ENCODE peak calls at places on chromosome 9, in five cellular contexts. One of them, this sample, is unnamed.

GRCh38 chr9:136923881-136924280 is 20.7 kb downstream of the FBXW5 start:
- DNase-seq in GM12865: no peak
- DNase-seq in endodermal cell: no peak
- DNase-seq in Calu3: no peak
- DNase-seq in AG09319: no peak
- DNase-seq in this sample: no peak

GRCh38 chr9:72540348-72540873 is 19.0 kb downstream of the TMC1 start:
- DNase-seq in GM12865: no peak
- DNase-seq in endodermal cell: no peak
- DNase-seq in Calu3: no peak
- DNase-seq in AG09319: peak
- DNase-seq in this sample: no peak

GRCh38 chr9:123265833-123266232 is 2.6 kb downstream of the STRBP start:
- DNase-seq in GM12865: peak
- DNase-seq in endodermal cell: no peak
- DNase-seq in Calu3: no peak
- DNase-seq in AG09319: no peak
- DNase-seq in this sample: no peak

GRCh38 chr9:94054731-94055130 is 29.5 kb upstream of the PTPDC1 start:
- DNase-seq in GM12865: no peak
- DNase-seq in endodermal cell: no peak
- DNase-seq in Calu3: no peak
- DNase-seq in AG09319: no peak
- DNase-seq in this sample: no peak

GRCh38 chr9:87102131-87102530 is 154.8 kb upstream of the GAS1 start:
- DNase-seq in GM12865: no peak
- DNase-seq in endodermal cell: no peak
- DNase-seq in Calu3: no peak
- DNase-seq in AG09319: no peak
- DNase-seq in this sample: no peak

GRCh38 chr9:89576404-89576824 is 28.4 kb upstream of the GADD45G start:
- DNase-seq in GM12865: peak
- DNase-seq in endodermal cell: no peak
- DNase-seq in Calu3: no peak
- DNase-seq in AG09319: peak
- DNase-seq in this sample: no peak

GRCh38 chr9:82410306-82410705 is 421.7 kb downstream of the SPATA31D1 start:
- DNase-seq in GM12865: peak
- DNase-seq in endodermal cell: no peak
- DNase-seq in Calu3: peak
- DNase-seq in AG09319: no peak
- DNase-seq in this sample: no peak

GRCh38 chr9:99249619-99250018 is 27.5 kb downstream of the SEC61B start:
- DNase-seq in GM12865: peak
- DNase-seq in endodermal cell: peak
- DNase-seq in Calu3: no peak
- DNase-seq in AG09319: no peak
- DNase-seq in this sample: no peak

GRCh38 chr9:136858844-136859757 is 7.0 kb downstream of the MAMDC4 start:
- DNase-seq in GM12865: no peak
- DNase-seq in endodermal cell: peak
- DNase-seq in Calu3: peak
- DNase-seq in AG09319: no peak
- DNase-seq in this sample: no peak

GRCh38 chr9:129317179-129318011 is 139.3 kb upstream of the IER5L start:
- DNase-seq in GM12865: peak
- DNase-seq in endodermal cell: peak
- DNase-seq in Calu3: peak
- DNase-seq in AG09319: no peak
- DNase-seq in this sample: no peak

GRCh38 chr9:8732367-8733075 is 932.9 kb upstream of the DMAC1 start:
- DNase-seq in GM12865: no peak
- DNase-seq in endodermal cell: no peak
- DNase-seq in Calu3: no peak
- DNase-seq in AG09319: no peak
- DNase-seq in this sample: no peak

GRCh38 chr9:78292716-78293497 is 4.0 kb upstream of the PSAT1 start:
- DNase-seq in GM12865: no peak
- DNase-seq in endodermal cell: peak
- DNase-seq in Calu3: no peak
- DNase-seq in AG09319: no peak
- DNase-seq in this sample: no peak

GRCh38 chr9:33510264-33511183 is 13.5 kb upstream of the ANKRD18B start:
- DNase-seq in GM12865: peak
- DNase-seq in endodermal cell: peak
- DNase-seq in Calu3: peak
- DNase-seq in AG09319: no peak
- DNase-seq in this sample: peak

GRCh38 chr9:114718801-114719221 is 36.8 kb upstream of the TEX48 start:
- DNase-seq in GM12865: peak
- DNase-seq in endodermal cell: peak
- DNase-seq in Calu3: peak
- DNase-seq in AG09319: no peak
- DNase-seq in this sample: no peak

GRCh38 chr9:89870207-89870606 is 265.4 kb downstream of the GADD45G start:
- DNase-seq in GM12865: no peak
- DNase-seq in endodermal cell: no peak
- DNase-seq in Calu3: no peak
- DNase-seq in AG09319: no peak
- DNase-seq in this sample: no peak

GRCh38 chr9:112777914-112778313 is 27.4 kb downstream of the SNX30 start:
- DNase-seq in GM12865: peak
- DNase-seq in endodermal cell: no peak
- DNase-seq in Calu3: no peak
- DNase-seq in AG09319: no peak
- DNase-seq in this sample: no peak

GRCh38 chr9:87716141-87716540 is 9.8 kb upstream of the CTSL start:
- DNase-seq in GM12865: no peak
- DNase-seq in endodermal cell: no peak
- DNase-seq in Calu3: no peak
- DNase-seq in AG09319: no peak
- DNase-seq in this sample: no peak

GRCh38 chr9:131395027-131395744 is 1.3 kb downstream of the PRRC2B start:
- DNase-seq in GM12865: peak
- DNase-seq in endodermal cell: peak
- DNase-seq in Calu3: no peak
- DNase-seq in AG09319: no peak
- DNase-seq in this sample: no peak

GRCh38 chr9:121830441-121831140 is 179.2 kb downstream of the DAB2IP start:
- DNase-seq in GM12865: no peak
- DNase-seq in endodermal cell: peak
- DNase-seq in Calu3: no peak
- DNase-seq in AG09319: no peak
- DNase-seq in this sample: no peak

GRCh38 chr9:4415281-4415680 is 75.0 kb upstream of the SLC1A1 start:
- DNase-seq in GM12865: no peak
- DNase-seq in endodermal cell: no peak
- DNase-seq in Calu3: no peak
- DNase-seq in AG09319: no peak
- DNase-seq in this sample: no peak

GRCh38 chr9:133449760-133450159 is 10.0 kb upstream of the CACFD1 start:
- DNase-seq in GM12865: no peak
- DNase-seq in endodermal cell: peak
- DNase-seq in Calu3: peak
- DNase-seq in AG09319: no peak
- DNase-seq in this sample: no peak

GRCh38 chr9:135043345-135043744 is 44.1 kb upstream of the OLFM1 start:
- DNase-seq in GM12865: no peak
- DNase-seq in endodermal cell: no peak
- DNase-seq in Calu3: no peak
- DNase-seq in AG09319: no peak
- DNase-seq in this sample: no peak

GRCh38 chr9:133833388-133834025 is 95.4 kb upstream of the SARDH start:
- DNase-seq in GM12865: no peak
- DNase-seq in endodermal cell: no peak
- DNase-seq in Calu3: no peak
- DNase-seq in AG09319: no peak
- DNase-seq in this sample: no peak

GRCh38 chr9:131524578-131525315 is 6.3 kb downstream of the UCK1 start:
- DNase-seq in GM12865: no peak
- DNase-seq in endodermal cell: peak
- DNase-seq in Calu3: no peak
- DNase-seq in AG09319: no peak
- DNase-seq in this sample: no peak

DNA sequence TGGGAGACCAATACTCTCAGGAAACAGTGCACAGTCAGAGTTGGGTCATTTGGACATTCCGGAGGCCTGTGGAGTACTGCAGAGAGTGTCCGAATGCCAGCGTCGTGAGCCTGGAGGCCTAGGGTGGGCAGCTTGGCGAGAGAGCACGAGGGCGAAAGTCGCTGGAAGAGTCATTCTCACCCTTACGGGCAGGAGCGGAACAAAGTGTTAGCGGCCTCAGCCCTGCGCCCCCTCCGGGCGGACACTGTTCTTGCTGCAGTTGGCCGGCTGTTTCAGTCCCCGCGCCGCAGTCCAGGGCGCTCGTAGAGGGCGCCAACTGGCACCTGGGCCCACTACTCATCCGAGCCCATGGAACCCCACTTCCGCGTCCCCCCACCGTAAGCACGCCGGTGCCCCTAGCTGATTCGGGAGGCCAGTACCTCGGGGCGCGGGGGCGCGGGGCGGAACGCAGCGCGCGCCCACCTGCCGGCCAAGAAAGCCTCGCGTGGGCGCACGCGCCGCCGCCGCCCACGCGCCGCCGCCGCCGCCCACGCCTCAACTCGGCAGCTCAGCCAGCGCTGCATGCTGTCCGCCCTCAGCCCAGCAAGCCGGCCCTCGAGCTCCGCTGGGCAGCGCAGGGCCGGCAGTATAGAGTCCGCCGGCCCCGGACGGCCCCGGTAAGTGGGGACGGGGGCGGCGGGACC is 99.7 kb upstream of the CCL21 start:
- DNase-seq in GM12865: no peak
- DNase-seq in endodermal cell: peak
- DNase-seq in Calu3: no peak
- DNase-seq in AG09319: no peak
- DNase-seq in this sample: peak
- TF ChIP-seq CTCF in GM12865: no peak
- TF ChIP-seq CTCF in endodermal cell: peak
- TF ChIP-seq CTCF in Calu3: no peak
- TF ChIP-seq CTCF in AG09319: peak
- TF ChIP-seq CTCF in this sample: peak

GRCh38 chr9:12702160-12702758 is 9.1 kb downstream of the TYRP1 start:
- DNase-seq in GM12865: no peak
- DNase-seq in endodermal cell: peak
- DNase-seq in Calu3: peak
- DNase-seq in AG09319: peak
- DNase-seq in this sample: peak
- TF ChIP-seq CTCF in GM12865: no peak
- TF ChIP-seq CTCF in endodermal cell: peak
- TF ChIP-seq CTCF in Calu3: peak
- TF ChIP-seq CTCF in AG09319: peak
- TF ChIP-seq CTCF in this sample: peak

DNA sequence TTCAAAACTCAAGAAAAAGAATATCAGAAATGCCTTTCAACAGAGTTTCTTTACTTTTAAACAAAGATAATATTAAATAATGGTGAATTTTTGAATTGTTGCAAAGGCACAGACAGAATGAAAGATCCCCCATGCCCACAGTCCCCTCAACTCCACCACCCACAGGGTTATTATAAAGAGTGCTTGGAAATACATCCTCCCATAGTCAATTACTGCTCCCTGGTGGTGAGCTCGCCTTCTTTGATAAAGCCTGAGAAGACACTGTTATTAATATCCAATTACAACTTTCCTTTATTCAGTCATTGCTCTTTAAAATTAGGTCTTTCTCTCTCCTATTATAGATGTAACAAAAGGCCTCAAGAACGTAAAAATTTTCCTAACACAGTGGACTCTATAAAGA is 490.2 kb upstream of the RORB start:
- DNase-seq in GM12865: no peak
- DNase-seq in endodermal cell: peak
- DNase-seq in Calu3: no peak
- DNase-seq in AG09319: no peak
- DNase-seq in this sample: no peak
- TF ChIP-seq CTCF in GM12865: no peak
- TF ChIP-seq CTCF in endodermal cell: peak
- TF ChIP-seq CTCF in Calu3: no peak
- TF ChIP-seq CTCF in AG09319: peak
- TF ChIP-seq CTCF in this sample: no peak

DNA sequence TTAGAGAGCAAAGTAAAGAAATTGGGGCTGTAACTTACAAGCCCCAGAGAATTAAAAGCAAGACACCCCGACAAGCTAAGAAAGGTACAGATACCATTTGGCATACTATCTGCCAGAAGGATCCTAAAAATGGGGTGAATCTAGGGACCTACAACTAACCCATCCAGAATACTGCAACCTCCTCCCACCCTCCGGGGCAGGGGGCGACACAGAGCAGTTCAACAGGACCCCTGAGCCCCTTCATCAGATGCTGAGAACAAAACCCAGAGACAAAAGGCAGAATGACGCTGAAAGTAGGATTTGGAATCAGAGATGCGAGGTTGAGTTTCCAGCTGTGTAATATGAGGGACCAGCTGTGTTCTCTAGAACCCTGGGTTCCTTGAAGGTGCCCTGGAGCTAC is 71.2 kb downstream of the EPB41L4B start:
- DNase-seq in GM12865: no peak
- DNase-seq in endodermal cell: peak
- DNase-seq in Calu3: no peak
- DNase-seq in AG09319: no peak
- DNase-seq in this sample: peak
- TF ChIP-seq CTCF in GM12865: no peak
- TF ChIP-seq CTCF in endodermal cell: peak
- TF ChIP-seq CTCF in Calu3: no peak
- TF ChIP-seq CTCF in AG09319: no peak
- TF ChIP-seq CTCF in this sample: no peak

GRCh38 chr9:97956365-97956764 is 18.4 kb upstream of the HEMGN start:
- DNase-seq in GM12865: no peak
- DNase-seq in endodermal cell: no peak
- DNase-seq in Calu3: no peak
- DNase-seq in AG09319: no peak
- DNase-seq in this sample: no peak

GRCh38 chr9:97959585-97959984 is 21.6 kb upstream of the HEMGN start:
- DNase-seq in GM12865: no peak
- DNase-seq in endodermal cell: no peak
- DNase-seq in Calu3: no peak
- DNase-seq in AG09319: no peak
- DNase-seq in this sample: no peak

GRCh38 chr9:97958812-97959511 is 21.0 kb upstream of the HEMGN start:
- DNase-seq in GM12865: no peak
- DNase-seq in endodermal cell: no peak
- DNase-seq in Calu3: no peak
- DNase-seq in AG09319: no peak
- DNase-seq in this sample: no peak

DNA sequence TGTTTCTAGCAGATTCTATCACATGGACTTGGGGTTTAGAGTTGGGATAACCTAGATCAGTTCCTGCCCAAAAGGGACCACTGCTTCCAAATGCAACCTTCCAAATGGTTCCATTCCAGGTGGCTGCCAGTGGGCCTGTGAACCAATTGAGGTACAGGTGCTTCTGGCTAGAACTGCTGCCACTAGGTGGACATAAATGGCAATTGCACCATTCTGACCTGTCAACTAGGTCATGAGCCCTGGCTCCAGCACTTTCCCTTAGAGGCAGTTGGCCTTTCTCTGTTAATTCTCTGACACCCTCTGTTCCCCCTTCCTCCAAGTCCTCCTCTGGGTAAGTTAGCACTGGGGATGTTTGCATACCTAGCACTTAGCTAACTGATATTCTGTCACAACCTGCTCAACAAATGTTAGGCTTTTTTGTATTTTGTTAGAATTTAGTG is 16.6 kb upstream of the HEMGN start:
- DNase-seq in GM12865: peak
- DNase-seq in endodermal cell: peak
- DNase-seq in Calu3: peak
- DNase-seq in AG09319: no peak
- DNase-seq in this sample: peak
- TF ChIP-seq CTCF in GM12865: peak
- TF ChIP-seq CTCF in endodermal cell: peak
- TF ChIP-seq CTCF in Calu3: peak
- TF ChIP-seq CTCF in AG09319: peak
- TF ChIP-seq CTCF in this sample: peak